ENCODE peak calls at places on chromosomes 3 and 15, in five cellular contexts. P, I, K, U and X are unnamed samples. For H3K4me1, the result is how much of the 10 kb centered on the place peaks cover.

GRCh38 chr3:24052446-24052845 is 107.4 kb downstream of the NR1D2 start:
- DNase-seq in P (no peak), I (no peak), U (no peak), K (no peak), X (no peak)

GRCh38 chr15:80436511-80437307 is 32.5 kb downstream of the ARNT2 start:
- DNase-seq in P (no peak), K (no peak), U (no peak), I (no peak), X (no peak)

GRCh38 chr15:66803182-66803729 is 101.2 kb downstream of the SMAD6 start:
- DNase-seq in I (peak), U (peak), K (peak), P (peak), X (peak)

GRCh38 chr3:129564981-129565644 is 22.1 kb downstream of the H1-8 start:
- DNase-seq in U (no peak), I (no peak), K (no peak), P (no peak), X (peak)

GRCh38 chr15:64622410-64623260 is 152.8 kb downstream of the RBPMS2 start:
- DNase-seq in K (no peak), I (no peak), P (no peak), U (no peak), X (no peak)

GRCh38 chr3:129398803-129399144 is 29.7 kb downstream of the EFCAB12 start:
- DNase-seq in K (peak), I (no peak), P (no peak), U (peak), X (no peak)

GRCh38 chr15:29278436-29279099 is 8.9 kb upstream of the NSMCE3 start:
- DNase-seq in P (no peak), I (no peak), U (no peak), K (no peak), X (no peak)

GRCh38 chr3:141421639-141422319 is 53.5 kb downstream of the ZBTB38 start:
- DNase-seq in P (no peak), K (no peak), U (peak), I (no peak), X (no peak)

GRCh38 chr15:25185791-25186190 is 231.0 kb downstream of the SNRPN start:
- DNase-seq in P (no peak), U (no peak), I (peak), K (no peak), X (no peak)

GRCh38 chr15:29724026-29724425 is 98.2 kb downstream of the TJP1 start:
- DNase-seq in I (no peak), K (no peak), P (no peak), U (no peak), X (no peak)

GRCh38 chr3:110526732-110527727 is 544.6 kb upstream of the NECTIN3 start:
- DNase-seq in P (peak), K (no peak), I (no peak), U (peak), X (no peak)

GRCh38 chr3:40872562-40872961 is 326.7 kb upstream of the CTNNB1 start:
- DNase-seq in I (no peak), U (no peak), K (no peak), P (no peak), X (no peak)

GRCh38 chr3:159762981-159763465 is 225.6 kb upstream of the IL12A start:
- DNase-seq in I (peak), U (peak), P (peak), K (peak), X (peak)

GRCh38 chr3:150547045-150547753 is 612 bp downstream of the EIF2A start:
- DNase-seq in U (no peak), P (no peak), K (no peak), I (no peak), X (no peak)

GRCh38 chr3:21747376-21747775 is 3.6 kb downstream of the ZNF385D start:
- DNase-seq in P (no peak), I (no peak), K (no peak), U (no peak), X (no peak)
- H3K4me3 ChIP-seq in P (no peak), I (peak), K (no peak), U (no peak), X (no peak)

GRCh38 chr3:155370764-155371503 is 77.5 kb upstream of the STRIT1 start:
- DNase-seq in K (no peak), I (no peak), P (no peak), U (no peak), X (no peak)

GRCh38 chr3:155370198-155370597 is 76.7 kb upstream of the STRIT1 start:
- DNase-seq in U (no peak), K (no peak), P (no peak), I (no peak), X (peak)

GRCh38 chr3:155369735-155370134 is 76.3 kb upstream of the STRIT1 start:
- DNase-seq in I (no peak), K (no peak), U (no peak), P (no peak), X (no peak)

GRCh38 chr3:155367510-155367909 is 74.0 kb upstream of the STRIT1 start:
- DNase-seq in K (no peak), I (no peak), P (no peak), U (no peak), X (no peak)

GRCh38 chr3:155369244-155369643 is 75.8 kb upstream of the STRIT1 start:
- DNase-seq in P (no peak), K (no peak), I (no peak), U (no peak), X (no peak)
- H3K4me1 ChIP-seq in P (under half), K (under half), I (under half), U (under half), X (under half)

DNA sequence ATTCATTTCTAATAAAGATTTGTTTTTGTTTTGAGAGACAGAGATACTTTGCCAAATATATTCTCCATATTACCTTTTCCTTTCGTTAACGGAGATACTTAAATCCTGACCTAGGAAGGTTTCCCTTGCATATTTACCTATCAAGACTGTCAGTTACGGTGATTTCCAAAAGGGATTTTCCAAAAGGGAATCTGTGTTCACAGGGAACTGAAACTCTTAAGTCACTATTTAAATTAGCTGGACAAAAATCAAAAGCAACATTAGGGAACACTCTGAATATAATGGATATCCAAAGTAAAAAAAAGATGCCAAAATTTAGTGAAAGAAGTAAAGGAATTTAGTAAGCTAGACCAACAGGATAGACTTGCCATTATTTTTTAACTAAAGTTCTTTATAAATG is 576 bp downstream of the LRRFIP2 start:
- DNase-seq in K (no peak), I (no peak), P (no peak), U (no peak), X (no peak)
- H3K4me3 ChIP-seq in K (no peak), I (peak), P (no peak), U (peak), X (peak)

GRCh38 chr15:50183112-50183794 is 1.3 kb downstream of the SLC27A2 start:
- DNase-seq in P (no peak), I (no peak), U (no peak), K (no peak), X (no peak)

GRCh38 chr15:50182233-50183013 is 427 bp downstream of the SLC27A2 start:
- DNase-seq in U (peak), P (peak), I (no peak), K (peak), X (peak)

GRCh38 chr15:50180578-50180977 is 1.4 kb upstream of the SLC27A2 start:
- DNase-seq in I (no peak), K (no peak), U (no peak), P (no peak), X (no peak)

GRCh38 chr15:50181206-50181982 is 602 bp upstream of the SLC27A2 start:
- DNase-seq in P (no peak), K (no peak), U (peak), I (no peak), X (no peak)

GRCh38 chr15:50181983-50182232 is at the start of gene SLC27A2:
- DNase-seq in K (peak), I (no peak), U (no peak), P (peak), X (no peak)
- H3K4me1 ChIP-seq in K (under half), I (under half), U (under half), P (under half), X (under half)

GRCh38 chr15:41603411-41603935 is 44.5 kb downstream of the TYRO3 start:
- DNase-seq in P (no peak), I (no peak), K (no peak), U (no peak), X (no peak)
- H3K4me3 ChIP-seq in P (no peak), I (peak), K (no peak), U (no peak), X (no peak)

GRCh38 chr15:73633111-73633990 is at the start of gene NPTN:
- DNase-seq in I (peak), U (peak), P (peak), K (peak), X (peak)

GRCh38 chr15:73630796-73631471 is 2.3 kb downstream of the NPTN start:
- DNase-seq in P (no peak), K (no peak), U (no peak), I (no peak), X (no peak)

GRCh38 chr15:73631915-73632669 is 1.1 kb downstream of the NPTN start:
- DNase-seq in I (no peak), P (no peak), K (peak), U (peak), X (peak)

GRCh38 chr15:73632670-73633058 is 525 bp downstream of the NPTN start:
- DNase-seq in P (peak), I (no peak), K (no peak), U (no peak), X (no peak)

GRCh38 chr15:73633991-73634495 is 854 bp upstream of the NPTN start:
- DNase-seq in U (no peak), P (no peak), K (no peak), I (no peak), X (no peak)
- H3K4me1 ChIP-seq in U (under half), P (under half), K (under half), I (under half), X (half or more)

GRCh38 chr3:123471106-123471505 is 22.2 kb upstream of the ADCY5 start:
- DNase-seq in K (no peak), P (no peak), U (no peak), I (no peak), X (no peak)
- H3K4me3 ChIP-seq in K (no peak), P (no peak), U (no peak), I (no peak), X (no peak)